ENCODE peak calls at places on chromosomes 2 and 18, in six cellular contexts. R, T, B, L, W and M are unnamed samples. For H3K9me3, the result is how much of the 10 kb centered on the place peaks cover.

GRCh38 chr18:28960146-28960545 is 783.2 kb upstream of the CDH2 start:
- DNase-seq in B (no peak), R (no peak), W (peak), L (no peak), T (no peak), M (peak)

GRCh38 chr2:40384714-40385113 is 67.2 kb downstream of the SLC8A1 start:
- DNase-seq in B (no peak), R (no peak), T (no peak), L (no peak), W (peak), M (peak)

GRCh38 chr2:177998006-177998405 is 74.6 kb downstream of the PDE11A start:
- DNase-seq in W (no peak), R (no peak), L (no peak), T (no peak), B (no peak), M (peak)

GRCh38 chr18:79926306-79926705 is 25.1 kb downstream of the SLC66A2 start:
- DNase-seq in R (no peak), L (no peak), B (no peak), W (no peak), T (no peak), M (no peak)

GRCh38 chr2:223668302-223668998 is 66.3 kb upstream of the SCG2 start:
- DNase-seq in W (no peak), R (no peak), T (peak), B (no peak), L (no peak), M (peak)

GRCh38 chr2:176446718-176447414 is 177.6 kb downstream of the MTX2 start:
- DNase-seq in R (no peak), T (no peak), W (peak), B (no peak), L (no peak), M (peak)

GRCh38 chr2:125167152-125167551 is 1142.1 kb downstream of the CNTNAP5 start:
- DNase-seq in T (no peak), W (no peak), R (no peak), B (no peak), L (no peak), M (peak)

GRCh38 chr18:77135339-77136075 is 2.9 kb upstream of the MBP start:
- DNase-seq in R (no peak), B (no peak), W (no peak), T (no peak), L (no peak), M (no peak)

GRCh38 chr2:96524482-96525210 is 11.9 kb upstream of the ARID5A start:
- DNase-seq in W (no peak), B (no peak), R (no peak), L (no peak), T (no peak), M (no peak)

GRCh38 chr2:130874512-130874911 is 37.8 kb downstream of the ARHGEF4 start:
- DNase-seq in R (no peak), L (no peak), B (no peak), T (no peak), W (no peak), M (no peak)

GRCh38 chr2:67865871-67866386 is 196.9 kb downstream of the C1D start:
- DNase-seq in W (no peak), R (no peak), L (no peak), B (no peak), T (no peak), M (no peak)
- TF ChIP-seq EZH2phosphoT487 in W (no peak), R (no peak), L (no peak), B (no peak), T (no peak), M (no peak)

GRCh38 chr2:24903527-24904103 is 16.4 kb downstream of the ADCY3 start:
- DNase-seq in L (no peak), B (no peak), R (no peak), W (no peak), T (no peak), M (no peak)

GRCh38 chr2:24893934-24894333 is 26.1 kb downstream of the ADCY3 start:
- DNase-seq in W (peak), R (no peak), B (no peak), L (no peak), T (no peak), M (peak)

GRCh38 chr2:24894750-24895149 is 25.3 kb downstream of the ADCY3 start:
- DNase-seq in T (no peak), R (no peak), B (no peak), W (no peak), L (no peak), M (peak)

GRCh38 chr2:24898122-24899109 is 21.6 kb downstream of the ADCY3 start:
- DNase-seq in L (no peak), W (no peak), R (peak), T (no peak), B (no peak), M (no peak)

GRCh38 chr2:24899361-24899760 is 20.7 kb downstream of the ADCY3 start:
- DNase-seq in R (no peak), T (no peak), L (no peak), W (no peak), B (no peak), M (no peak)
- H3K9me3 ChIP-seq in R (under half), T (under half), L (under half), W (under half), B (under half), M (under half)

GRCh38 chr2:112881217-112882000 is 29.6 kb upstream of the IL37 start:
- DNase-seq in B (no peak), R (no peak), T (no peak), W (peak), L (no peak), M (peak)
- TF ChIP-seq EZH2phosphoT487 in B (no peak), R (no peak), T (no peak), W (no peak), L (no peak), M (no peak)

GRCh38 chr2:46715541-46715940 is 200.1 kb downstream of the MCFD2 start:
- DNase-seq in T (no peak), R (no peak), L (no peak), B (no peak), W (no peak), M (no peak)

GRCh38 chr2:46706264-46706983 is 209.2 kb downstream of the MCFD2 start:
- DNase-seq in W (no peak), R (peak), T (no peak), L (no peak), B (no peak), M (peak)

GRCh38 chr2:46708492-46708891 is 207.1 kb downstream of the MCFD2 start:
- DNase-seq in L (no peak), R (no peak), B (no peak), W (no peak), T (no peak), M (no peak)

GRCh38 chr2:46707909-46708308 is 207.7 kb downstream of the MCFD2 start:
- DNase-seq in W (no peak), L (no peak), R (no peak), B (no peak), T (no peak), M (no peak)

DNA sequence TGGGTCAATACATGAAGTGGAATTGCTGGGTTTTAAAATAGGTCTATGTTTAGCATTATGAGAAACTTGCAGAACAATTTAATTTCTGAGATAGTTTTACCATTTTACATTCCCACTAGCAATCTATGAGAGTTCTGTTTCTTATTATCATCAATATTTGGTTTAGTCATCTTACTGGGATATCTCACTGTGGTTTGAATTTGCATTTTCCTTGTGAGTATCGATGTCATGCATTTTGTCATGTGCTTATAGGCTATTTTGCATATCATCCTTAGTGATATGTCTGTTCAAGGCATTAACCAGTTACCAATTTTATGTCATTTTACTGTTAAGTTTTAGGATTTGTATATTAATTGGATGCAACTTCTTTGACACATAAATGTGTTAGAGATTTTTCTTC is 204.4 kb downstream of the MCFD2 start:
- DNase-seq in W (no peak), L (no peak), T (no peak), B (no peak), R (no peak), M (peak)
- H3K9me3 ChIP-seq in W (under half), L (under half), T (under half), B (under half), R (under half), M (under half)